ENCODE peak calls at places on chromosomes 1 and 21, in four cellular contexts. Q, A, E and J are unnamed samples.

GRCh38 chr1:43147625-43148319 is 24.3 kb downstream of the EBNA1BP2 start:
- DNase-seq in Q (peak), A (peak), E (peak), J (peak)

GRCh38 chr1:175134500-175134899 is 58.1 kb downstream of the KIAA0040 start:
- DNase-seq in Q (no peak), A (no peak), E (no peak), J (no peak)

GRCh38 chr1:46369542-46370213 is 24.4 kb upstream of the FAAH start:
- DNase-seq in Q (no peak), A (no peak), E (no peak), J (no peak)

GRCh38 chr1:93221913-93222312 is 41.4 kb downstream of the CCDC18 start:
- DNase-seq in Q (no peak), A (no peak), E (no peak), J (no peak)

GRCh38 chr1:167090289-167090942 is at the start of gene GPA33:
- DNase-seq in Q (no peak), A (no peak), E (no peak), J (no peak)

GRCh38 chr1:225923381-225923691 is 714 bp downstream of the PYCR2 start:
- DNase-seq in Q (no peak), A (no peak), E (no peak), J (no peak)

GRCh38 chr21:43364261-43364510 is 62.7 kb downstream of the SIK1 start:
- DNase-seq in Q (no peak), A (no peak), E (no peak), J (no peak)

GRCh38 chr1:85563139-85563538 is 17.4 kb upstream of the CCN1 start:
- DNase-seq in Q (no peak), A (no peak), E (no peak), J (no peak)

GRCh38 chr1:160567858-160568682 is 11.2 kb downstream of the CD84 start:
- DNase-seq in Q (no peak), A (no peak), E (no peak), J (peak)

GRCh38 chr21:44432841-44433790 is 22.2 kb upstream of the LRRC3 start:
- DNase-seq in Q (no peak), A (no peak), E (peak), J (no peak)

GRCh38 chr21:31343680-31344480 is at the start of gene TIAM1:
- DNase-seq in Q (no peak), A (no peak), E (peak), J (no peak)

GRCh38 chr1:3904843-3905185 is 4.7 kb upstream of the C1orf174 start:
- DNase-seq in Q (no peak), A (no peak), E (no peak), J (no peak)

GRCh38 chr1:18546026-18546425 is 65.3 kb downstream of the KLHDC7A start:
- DNase-seq in Q (no peak), A (no peak), E (no peak), J (no peak)

GRCh38 chr1:19606817-19607706 is 37.0 kb upstream of the NBL1 start:
- DNase-seq in Q (no peak), A (no peak), E (no peak), J (no peak)

GRCh38 chr1:47709302-47710074 is 271.6 kb downstream of the FOXD2 start:
- DNase-seq in Q (no peak), A (peak), E (no peak), J (peak)

GRCh38 chr1:111847519-111847918 is 91.8 kb downstream of the DDX20 start:
- DNase-seq in Q (no peak), A (no peak), E (no peak), J (no peak)

GRCh38 chr1:30877205-30877912 is 31.2 kb downstream of the SDC3 start:
- DNase-seq in Q (no peak), A (no peak), E (no peak), J (no peak)

GRCh38 chr1:120179420-120180348 is 3.4 kb upstream of the SEC22B start:
- DNase-seq in Q (no peak), A (no peak), E (no peak), J (peak)

GRCh38 chr1:229139320-229139719 is 131.6 kb upstream of the RAB4A start:
- DNase-seq in Q (no peak), A (no peak), E (no peak), J (no peak)

GRCh38 chr1:32989160-32989894 is 24.7 kb upstream of the RNF19B start:
- DNase-seq in Q (peak), A (no peak), E (peak), J (peak)

GRCh38 chr1:181097242-181097641 is 8.7 kb downstream of the IER5 start:
- DNase-seq in Q (no peak), A (no peak), E (peak), J (no peak)

GRCh38 chr1:178496410-178497135 is at the start of gene CLEC20A:
- DNase-seq in Q (no peak), A (no peak), E (no peak), J (no peak)

GRCh38 chr1:246827396-246827795 is 103.2 kb downstream of the SCCPDH start:
- DNase-seq in Q (no peak), A (no peak), E (no peak), J (no peak)

GRCh38 chr1:84698718-84699117 is 8.5 kb upstream of the SSX2IP start:
- DNase-seq in Q (peak), A (no peak), E (no peak), J (peak)

GRCh38 chr1:161001068-161001467 is 19.9 kb downstream of the F11R start:
- DNase-seq in Q (no peak), A (no peak), E (no peak), J (no peak)

GRCh38 chr1:231625975-231626534 is 535 bp upstream of the DISC1 start:
- DNase-seq in Q (no peak), A (no peak), E (no peak), J (no peak)

GRCh38 chr1:227734546-227734857 is 600 bp downstream of the JMJD4 start:
- DNase-seq in Q (no peak), A (no peak), E (no peak), J (no peak)

DNA sequence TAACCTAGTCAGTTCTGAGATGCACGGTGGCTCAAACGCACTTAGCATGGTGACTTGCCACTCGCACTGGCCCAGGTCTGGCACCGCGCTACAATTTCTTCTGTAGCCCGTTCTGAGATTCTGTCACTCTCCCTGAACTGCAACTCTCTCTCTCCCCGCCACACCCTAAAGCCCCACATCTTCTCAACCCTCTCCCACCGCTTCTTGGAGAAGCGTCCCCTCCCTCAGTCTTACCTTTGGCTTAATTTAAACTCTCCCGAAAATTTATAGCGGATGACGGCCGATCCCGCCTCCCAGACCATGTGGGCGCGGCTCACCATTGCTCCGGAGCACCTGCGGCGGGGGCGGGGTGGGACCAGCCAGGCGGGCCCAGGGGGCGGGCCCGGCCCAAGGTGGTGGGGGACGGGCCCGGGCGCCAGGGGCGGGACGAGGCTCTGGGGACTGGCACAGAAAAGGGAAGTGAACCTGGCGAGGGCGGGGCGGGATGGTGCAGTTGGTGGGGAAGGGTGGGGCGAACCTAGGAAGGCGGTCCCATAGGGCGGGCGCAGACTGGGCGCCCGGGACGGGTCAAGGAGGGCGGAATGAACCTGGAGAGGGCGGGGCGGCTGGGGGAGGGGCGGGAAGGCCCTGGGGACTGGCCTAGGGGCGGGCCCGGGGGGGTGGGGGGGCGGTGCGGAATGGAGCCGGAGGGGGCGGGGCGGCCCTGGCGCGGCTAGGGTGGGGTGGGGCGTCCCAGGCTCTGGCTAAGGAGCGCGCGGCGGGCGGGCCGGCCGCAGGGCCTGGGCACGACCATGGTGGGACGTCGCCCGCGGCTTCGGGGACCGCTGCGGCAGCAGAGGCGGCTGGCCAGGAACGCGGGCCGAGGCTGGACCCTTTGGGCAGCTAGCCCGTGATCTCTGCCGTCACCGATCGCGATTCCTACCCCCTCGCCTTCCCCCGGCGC is at the start of gene MAP3K21:
- DNase-seq in Q (peak), A (peak), E (peak), J (peak)
- TF ChIP-seq POLR2A in Q (peak), A (no peak), E (no peak), J (no peak)

GRCh38 chr1:222463059-222463730 is 84.7 kb downstream of the HHIPL2 start:
- DNase-seq in Q (no peak), A (no peak), E (no peak), J (no peak)

GRCh38 chr1:222464841-222465210 is 83.1 kb downstream of the HHIPL2 start:
- DNase-seq in Q (peak), A (no peak), E (no peak), J (peak)

GRCh38 chr1:222466150-222466865 is 81.6 kb downstream of the HHIPL2 start:
- DNase-seq in Q (no peak), A (no peak), E (no peak), J (no peak)

GRCh38 chr1:222462598-222462997 is 85.3 kb downstream of the HHIPL2 start:
- DNase-seq in Q (no peak), A (no peak), E (no peak), J (peak)

DNA sequence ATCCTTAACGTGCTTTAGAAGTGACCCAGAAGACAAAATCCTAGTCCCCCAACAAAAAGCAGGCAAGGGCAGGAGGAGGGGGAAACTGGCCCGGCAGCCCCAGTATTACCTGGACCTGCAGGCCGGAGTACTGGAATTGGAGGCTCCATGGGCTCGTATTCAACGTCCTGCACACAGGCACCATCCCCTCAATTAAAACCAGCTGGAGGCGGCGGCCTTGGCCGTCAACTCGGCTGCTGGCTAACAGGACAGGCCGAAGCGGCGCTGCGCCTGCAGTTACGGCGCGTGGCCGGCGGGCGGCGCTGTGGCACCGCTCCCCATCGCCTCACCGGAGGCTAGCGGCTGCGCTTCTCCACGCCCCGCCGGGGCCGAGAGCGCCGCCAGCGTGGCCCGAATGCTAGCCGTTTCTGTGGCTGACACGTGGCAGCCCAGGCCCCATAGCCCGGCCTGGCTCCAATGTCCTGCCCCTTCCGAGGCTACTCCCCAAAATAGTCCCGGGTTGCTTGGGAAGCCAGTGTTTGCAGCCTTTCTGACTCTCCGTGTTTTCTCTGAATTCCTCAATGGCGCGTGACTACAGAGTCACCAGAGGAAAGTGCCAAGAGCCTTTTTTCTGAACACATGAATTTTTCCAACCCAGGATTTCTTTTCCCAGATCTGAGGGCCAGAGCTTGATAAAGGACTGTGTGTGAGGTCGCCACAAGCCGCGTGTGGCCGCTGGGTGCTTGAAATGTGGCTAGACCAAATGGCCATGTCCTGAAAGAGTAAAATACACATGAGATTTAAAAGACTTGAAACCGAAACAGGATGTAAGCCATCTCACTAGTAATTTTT is 82.5 kb downstream of the HHIPL2 start:
- DNase-seq in Q (peak), A (peak), E (peak), J (peak)
- TF ChIP-seq POLR2A in Q (no peak), A (no peak), E (peak), J (no peak)

GRCh38 chr1:53837924-53838653 is at the start of gene NDC1:
- DNase-seq in Q (peak), A (peak), E (peak), J (peak)
- TF ChIP-seq POLR2A in Q (peak), A (peak), E (peak), J (peak)

DNA sequence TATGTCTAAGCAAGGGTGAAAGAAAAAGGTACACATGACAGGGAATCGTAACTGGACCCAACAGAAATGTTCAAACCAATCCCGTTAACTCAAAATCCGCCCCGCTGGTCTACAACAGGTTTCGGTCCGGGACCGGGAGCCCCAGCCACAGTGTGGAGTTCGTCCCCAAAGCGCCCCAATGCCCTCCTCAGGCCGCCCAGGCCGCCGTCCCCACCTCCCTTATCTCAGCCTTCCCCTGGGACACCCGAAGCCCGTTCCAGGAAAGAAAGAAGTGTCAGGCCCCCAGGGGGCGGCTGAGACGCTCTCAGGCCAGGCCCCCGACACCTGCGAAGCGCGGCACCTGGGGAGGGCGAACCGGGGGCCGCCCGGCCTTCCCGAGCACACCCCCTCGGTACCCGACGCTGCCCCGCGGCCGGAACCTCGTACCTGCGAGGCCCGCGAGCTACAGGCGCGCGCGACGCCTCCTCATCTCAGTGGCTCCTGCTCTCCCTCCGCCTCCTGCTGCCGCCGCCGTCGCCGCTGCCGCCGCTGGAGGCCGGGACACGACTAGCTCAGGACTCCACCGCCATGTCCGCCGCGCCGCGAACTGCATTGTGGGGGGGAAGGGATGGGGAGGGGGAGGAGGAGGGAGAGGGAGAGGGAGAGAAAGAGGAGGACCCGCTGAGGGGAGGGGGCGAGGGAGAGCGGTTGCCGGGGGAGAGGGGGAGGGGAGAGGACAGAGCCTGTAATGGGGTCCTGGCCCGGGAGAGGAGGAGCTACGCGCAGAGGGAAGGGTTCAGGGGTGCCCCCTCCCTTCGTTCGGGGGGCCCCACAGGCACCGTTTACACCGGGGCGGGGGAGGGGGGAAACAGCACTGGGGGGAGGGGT is at the start of gene TUT4:
- DNase-seq in Q (peak), A (peak), E (peak), J (peak)
- TF ChIP-seq POLR2A in Q (peak), A (no peak), E (no peak), J (no peak)

GRCh38 chr1:159090566-159091546 is 14.3 kb upstream of the AIM2 start:
- DNase-seq in Q (no peak), A (no peak), E (no peak), J (no peak)

GRCh38 chr1:159091547-159092397 is 15.2 kb upstream of the AIM2 start:
- DNase-seq in Q (no peak), A (no peak), E (no peak), J (no peak)

GRCh38 chr1:159089184-159089791 is 12.7 kb upstream of the AIM2 start:
- DNase-seq in Q (no peak), A (no peak), E (no peak), J (peak)

GRCh38 chr1:159088050-159088449 is 11.5 kb upstream of the AIM2 start:
- DNase-seq in Q (no peak), A (no peak), E (no peak), J (no peak)

GRCh38 chr1:159088566-159089183 is 12.1 kb upstream of the AIM2 start:
- DNase-seq in Q (no peak), A (no peak), E (no peak), J (no peak)
- TF ChIP-seq POLR2A in Q (no peak), A (no peak), E (no peak), J (no peak)

DNA sequence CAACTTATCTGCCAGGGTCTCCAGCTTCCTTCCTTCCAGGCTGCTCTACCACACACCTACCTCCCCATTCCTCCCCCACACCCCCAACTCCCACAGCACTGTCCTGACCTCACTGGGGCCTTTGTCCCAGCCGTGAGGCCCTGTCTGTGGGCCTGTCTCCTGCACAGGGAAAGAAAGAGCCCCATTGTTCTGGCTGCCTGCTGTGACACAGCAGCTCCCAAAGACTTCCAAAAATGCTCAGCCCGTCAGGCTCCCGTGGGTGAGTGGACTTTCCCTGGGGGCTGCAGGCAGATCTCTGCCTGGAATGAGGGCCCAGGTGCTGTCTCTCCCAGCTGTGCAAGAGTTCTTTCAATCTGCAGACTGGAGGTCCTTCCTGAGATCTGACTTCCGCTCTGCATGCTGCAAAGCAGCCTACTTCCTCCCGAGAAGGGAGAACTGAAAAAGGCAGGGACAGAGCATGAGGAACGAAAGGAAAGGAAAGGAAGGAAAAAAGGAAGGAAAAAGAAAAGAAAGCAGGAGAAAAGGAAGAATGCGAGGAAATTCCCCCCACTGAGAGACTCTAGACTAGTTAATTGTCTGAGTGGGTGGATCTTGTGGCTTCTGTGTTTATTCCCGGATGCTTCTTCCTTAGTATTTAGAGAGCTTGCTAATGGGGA is 15.1 kb downstream of the NES start:
- DNase-seq in Q (no peak), A (no peak), E (no peak), J (no peak)
- TF ChIP-seq POLR2A in Q (no peak), A (no peak), E (no peak), J (no peak)

DNA sequence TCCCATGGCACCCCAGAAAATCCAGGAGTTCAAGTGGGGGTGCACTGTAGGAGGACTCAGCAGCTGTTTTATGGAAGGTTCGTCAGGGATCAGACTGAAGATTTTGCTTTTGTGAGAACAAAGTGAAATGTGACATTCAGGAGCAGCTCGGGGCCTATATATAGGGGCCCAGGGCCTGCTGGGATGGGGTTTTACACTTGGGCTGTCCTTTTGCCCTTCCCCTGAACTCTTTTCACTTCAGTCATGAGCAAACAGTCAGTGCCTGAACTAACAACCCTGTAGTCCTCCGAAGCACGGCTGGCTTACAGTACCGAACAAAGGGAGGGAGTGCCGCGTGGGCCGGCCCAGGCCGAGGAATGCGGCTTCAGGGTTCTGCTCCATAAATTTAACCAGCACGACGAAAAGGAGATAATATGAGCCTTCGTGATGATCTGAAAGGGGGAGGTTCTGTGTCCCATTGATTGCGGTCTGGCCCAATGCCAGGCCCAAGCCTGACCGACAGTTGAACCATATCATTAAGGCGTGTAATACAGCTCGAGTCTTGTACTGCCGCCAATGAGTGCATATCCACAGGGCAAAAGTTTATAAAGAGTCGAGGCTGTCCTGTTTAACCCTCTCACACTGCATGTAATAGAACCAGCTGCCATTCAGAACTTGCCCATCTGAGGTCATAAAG is 139.9 kb downstream of the DHRS3 start:
- DNase-seq in Q (peak), A (no peak), E (peak), J (peak)
- TF ChIP-seq POLR2A in Q (no peak), A (no peak), E (no peak), J (no peak)